ENCODE peak calls at places on chromosomes 4 and X, in nine cellular contexts. D is astrocyte; V is left ventricle myocardium inferior; Q is A172; J is Ammon's horn; W is SIG-M5; F is DMS 273 treated with DMSO at 0.1 percent for 48 hours; O is CD8-positive, alpha-beta T cell; M is stimulated activated naive CD4-positive, alpha-beta T cell. U is an unnamed sample.

GRCh38 chrX:40064055-40064597 is 33.6 kb downstream of the BCOR start:
- DNase-seq in F (no peak), M (no peak), W (no peak), O (no peak), Q (no peak), J (no peak), V (no peak), D (no peak), U (no peak)

GRCh38 chr4:2867758-2868491 is 24.3 kb downstream of the ADD1 start:
- DNase-seq in W (no peak), Q (no peak), M (no peak), V (peak; percentile 33), F (peak; percentile 15), J (no peak), D (no peak), O (no peak), U (no peak)

GRCh38 chr4:929096-929765 is 2.9 kb downstream of the GAK start:
- DNase-seq in W (no peak), F (no peak), O (no peak), D (no peak), V (no peak), M (no peak), Q (no peak), J (no peak), U (no peak)

GRCh38 chr4:122329876-122330595 is 48.8 kb upstream of the ADAD1 start:
- DNase-seq in M (no peak), Q (no peak), D (peak; percentile 73), V (no peak), W (no peak), F (no peak), J (no peak), O (no peak), U (no peak)

GRCh38 chrX:150879855-150880807 is 18.3 kb downstream of the CD99L2 start:
- DNase-seq in W (no peak), Q (no peak), F (no peak), V (no peak), J (no peak), M (no peak), D (no peak), O (no peak), U (no peak)

GRCh38 chr4:110498420-110498819 is 22.5 kb downstream of the ENPEP start:
- DNase-seq in M (no peak), F (no peak), W (no peak), D (no peak), O (no peak), J (no peak), V (no peak), Q (no peak), U (no peak)

GRCh38 chrX:123822965-123823364 is 36.9 kb upstream of the XIAP start:
- DNase-seq in D (no peak), F (no peak), O (no peak), V (no peak), W (no peak), Q (no peak), M (no peak), J (no peak), U (no peak)

GRCh38 chr4:183610033-183610432 is 49.0 kb downstream of the RWDD4 start:
- DNase-seq in W (no peak), M (no peak), Q (peak; percentile 52), F (no peak), V (no peak), D (peak; percentile 22), O (no peak), J (no peak), U (no peak)

GRCh38 chr4:83734576-83734975 is 198.7 kb downstream of the GPAT3 start:
- DNase-seq in F (no peak), D (no peak), W (no peak), Q (no peak), O (no peak), V (no peak), J (no peak), M (no peak), U (no peak)

GRCh38 chr4:143742834-143743233 is 42.4 kb upstream of the FREM3 start:
- DNase-seq in Q (no peak), M (no peak), O (no peak), J (no peak), V (no peak), W (no peak), F (no peak), D (no peak), U (no peak)

GRCh38 chr4:99723555-99724450 is 66.2 kb upstream of the C4orf54 start:
- DNase-seq in Q (peak; percentile 82), M (no peak), J (peak; percentile 41), F (peak; percentile 23), O (no peak), W (no peak), V (peak; percentile 58), D (peak; percentile 80), U (no peak)

GRCh38 chrX:110097920-110098319 is 95.0 kb downstream of the TMEM164 start:
- DNase-seq in F (no peak), W (no peak), D (no peak), J (no peak), Q (no peak), V (no peak), O (no peak), M (no peak), U (no peak)

GRCh38 chrX:56738670-56739069 is 9.6 kb downstream of the NBDY start:
- DNase-seq in Q (no peak), V (no peak), M (no peak), W (no peak), F (no peak), O (no peak), J (no peak), D (peak; percentile 9), U (no peak)

GRCh38 chr4:161554372-161554990 is 609.3 kb downstream of the FSTL5 start:
- DNase-seq in J (no peak), Q (peak; percentile 64), F (no peak), D (peak; percentile 74), W (no peak), V (no peak), O (no peak), M (no peak), U (no peak)

GRCh38 chr4:6689506-6689960 is 4.1 kb upstream of the S100P start:
- DNase-seq in M (no peak), V (no peak), W (no peak), O (no peak), D (no peak), Q (no peak), F (no peak), J (no peak), U (no peak)

GRCh38 chr4:83112239-83112638 is 2.3 kb downstream of the PLAC8 start:
- DNase-seq in M (peak; percentile 46), J (peak; percentile 15), Q (no peak), W (peak; percentile 73), D (no peak), F (no peak), O (no peak), V (no peak), U (no peak)

GRCh38 chrX:132622130-132622529 is 133.3 kb upstream of the MBNL3 start:
- DNase-seq in F (no peak), D (peak; percentile 57), Q (peak; percentile 66), V (no peak), J (no peak), W (no peak), M (no peak), O (no peak), U (no peak)

GRCh38 chr4:155735506-155735905 is 23.3 kb upstream of the GUCY1B1 start:
- DNase-seq in M (no peak), V (no peak), D (no peak), W (no peak), O (no peak), F (no peak), J (peak; percentile 8), Q (no peak), U (no peak)

GRCh38 chr4:168955674-168956073 is 54.4 kb downstream of the CBR4 start:
- DNase-seq in J (no peak), Q (no peak), O (no peak), M (no peak), V (no peak), W (no peak), F (no peak), D (no peak), U (no peak)

GRCh38 chrX:107448625-107449468 is 605 bp upstream of the FRMPD3 start:
- DNase-seq in W (no peak), M (no peak), V (no peak), O (no peak), F (no peak), D (no peak), J (peak; percentile 1), Q (no peak), U (no peak)

GRCh38 chr4:154583230-154583629 is 7.3 kb downstream of the FGA start:
- DNase-seq in Q (no peak), J (no peak), V (no peak), W (no peak), O (no peak), D (no peak), M (no peak), F (no peak), U (no peak)